ENCODE peak calls at places on chromosomes 16 and 17, in nine cellular contexts. One of them, this sample, is unnamed.
A peak's percentile ranks its signal among the peaks of the same experiment; 100 is the strongest.

GRCh38 chr16:66800856-66801255 is 528 bp downstream of the TERB1 start:
- DNase-seq in HFFc6: no peak
- DNase-seq in A172: no peak
- DNase-seq in GM03348: no peak
- DNase-seq in left ventricle myocardium superior: no peak
- DNase-seq in HS-5: no peak
- DNase-seq in osteocyte: no peak
- DNase-seq in naive B cell: no peak
- DNase-seq in astrocyte of the hippocampus: no peak
- DNase-seq in this sample: no peak

GRCh38 chr16:9996191-9996590 is 186.0 kb downstream of the GRIN2A start:
- DNase-seq in left ventricle myocardium superior: no peak
- DNase-seq in HS-5: no peak
- DNase-seq in HFFc6: no peak
- DNase-seq in A172: no peak
- DNase-seq in osteocyte: no peak
- DNase-seq in naive B cell: no peak
- DNase-seq in astrocyte of the hippocampus: peak; percentile 90
- DNase-seq in GM03348: no peak
- DNase-seq in this sample: no peak

GRCh38 chr16:66020642-66021041 is 345.8 kb upstream of the CDH5 start:
- DNase-seq in naive B cell: no peak
- DNase-seq in astrocyte of the hippocampus: no peak
- DNase-seq in left ventricle myocardium superior: no peak
- DNase-seq in A172: peak; percentile 41
- DNase-seq in HS-5: peak; percentile 44
- DNase-seq in osteocyte: no peak
- DNase-seq in HFFc6: no peak
- DNase-seq in GM03348: peak; percentile 58
- DNase-seq in this sample: no peak

GRCh38 chr16:56691885-56692284 is 9.6 kb downstream of the MT1X start:
- DNase-seq in astrocyte of the hippocampus: no peak
- DNase-seq in GM03348: peak; percentile 24
- DNase-seq in naive B cell: no peak
- DNase-seq in A172: peak; percentile 96
- DNase-seq in HFFc6: peak; percentile 26
- DNase-seq in HS-5: peak; percentile 39
- DNase-seq in osteocyte: no peak
- DNase-seq in left ventricle myocardium superior: no peak
- DNase-seq in this sample: no peak

GRCh38 chr17:39632153-39632941 is 4.6 kb upstream of the STARD3 start:
- DNase-seq in GM03348: no peak
- DNase-seq in A172: no peak
- DNase-seq in astrocyte of the hippocampus: no peak
- DNase-seq in HFFc6: no peak
- DNase-seq in left ventricle myocardium superior: no peak
- DNase-seq in osteocyte: no peak
- DNase-seq in naive B cell: no peak
- DNase-seq in HS-5: no peak
- DNase-seq in this sample: no peak

GRCh38 chr17:30243002-30243401 is 7.5 kb upstream of the SLC6A4 start:
- DNase-seq in osteocyte: no peak
- DNase-seq in naive B cell: no peak
- DNase-seq in left ventricle myocardium superior: no peak
- DNase-seq in GM03348: no peak
- DNase-seq in HS-5: no peak
- DNase-seq in astrocyte of the hippocampus: no peak
- DNase-seq in A172: no peak
- DNase-seq in HFFc6: no peak
- DNase-seq in this sample: no peak

GRCh38 chr16:17784073-17784472 is 313.3 kb upstream of the XYLT1 start:
- DNase-seq in astrocyte of the hippocampus: peak; percentile 56
- DNase-seq in A172: no peak
- DNase-seq in osteocyte: no peak
- DNase-seq in HFFc6: peak; percentile 20
- DNase-seq in GM03348: peak; percentile 28
- DNase-seq in naive B cell: no peak
- DNase-seq in HS-5: no peak
- DNase-seq in left ventricle myocardium superior: no peak
- DNase-seq in this sample: no peak

GRCh38 chr16:54987081-54987480 is 56.4 kb downstream of the IRX5 start:
- DNase-seq in HFFc6: no peak
- DNase-seq in GM03348: no peak
- DNase-seq in astrocyte of the hippocampus: no peak
- DNase-seq in left ventricle myocardium superior: no peak
- DNase-seq in osteocyte: no peak
- DNase-seq in naive B cell: no peak
- DNase-seq in HS-5: no peak
- DNase-seq in A172: no peak
- DNase-seq in this sample: no peak

GRCh38 chr16:54318941-54319340 is 32.4 kb upstream of the IRX3 start:
- DNase-seq in osteocyte: no peak
- DNase-seq in HFFc6: peak; percentile 47
- DNase-seq in HS-5: no peak
- DNase-seq in A172: peak; percentile 39
- DNase-seq in naive B cell: no peak
- DNase-seq in astrocyte of the hippocampus: peak; percentile 10
- DNase-seq in left ventricle myocardium superior: no peak
- DNase-seq in GM03348: peak; percentile 24
- DNase-seq in this sample: no peak

GRCh38 chr16:86563489-86564345 is 2.9 kb upstream of the FOXC2 start:
- DNase-seq in osteocyte: peak; percentile 96
- DNase-seq in left ventricle myocardium superior: peak; percentile 90
- DNase-seq in HS-5: no peak
- DNase-seq in HFFc6: peak; percentile 76
- DNase-seq in astrocyte of the hippocampus: peak; percentile 96
- DNase-seq in GM03348: peak; percentile 89
- DNase-seq in A172: peak; percentile 86
- DNase-seq in naive B cell: peak; percentile 81
- DNase-seq in this sample: peak; percentile 84

GRCh38 chr17:71484546-71484945 is 636.3 kb upstream of the SOX9 start:
- DNase-seq in left ventricle myocardium superior: no peak
- DNase-seq in A172: no peak
- DNase-seq in osteocyte: no peak
- DNase-seq in HFFc6: no peak
- DNase-seq in GM03348: no peak
- DNase-seq in naive B cell: no peak
- DNase-seq in astrocyte of the hippocampus: peak; percentile 14
- DNase-seq in HS-5: no peak
- DNase-seq in this sample: no peak

GRCh38 chr16:17563340-17563739 is 92.6 kb upstream of the XYLT1 start:
- DNase-seq in HS-5: no peak
- DNase-seq in A172: no peak
- DNase-seq in GM03348: no peak
- DNase-seq in astrocyte of the hippocampus: no peak
- DNase-seq in naive B cell: no peak
- DNase-seq in HFFc6: no peak
- DNase-seq in osteocyte: no peak
- DNase-seq in left ventricle myocardium superior: no peak
- DNase-seq in this sample: no peak

GRCh38 chr17:67784364-67785121 is 40.8 kb upstream of the BPTF start:
- DNase-seq in naive B cell: no peak
- DNase-seq in GM03348: no peak
- DNase-seq in osteocyte: no peak
- DNase-seq in HS-5: no peak
- DNase-seq in astrocyte of the hippocampus: no peak
- DNase-seq in A172: no peak
- DNase-seq in left ventricle myocardium superior: no peak
- DNase-seq in HFFc6: no peak
- DNase-seq in this sample: no peak

GRCh38 chr17:5797447-5797846 is 213.1 kb upstream of the NLRP1 start:
- DNase-seq in HFFc6: no peak
- DNase-seq in naive B cell: no peak
- DNase-seq in A172: no peak
- DNase-seq in left ventricle myocardium superior: no peak
- DNase-seq in astrocyte of the hippocampus: no peak
- DNase-seq in osteocyte: no peak
- DNase-seq in GM03348: no peak
- DNase-seq in HS-5: no peak
- DNase-seq in this sample: no peak

GRCh38 chr16:66423177-66423576 is 3.9 kb upstream of the BEAN1 start:
- DNase-seq in osteocyte: no peak
- DNase-seq in astrocyte of the hippocampus: no peak
- DNase-seq in left ventricle myocardium superior: no peak
- DNase-seq in GM03348: no peak
- DNase-seq in naive B cell: no peak
- DNase-seq in HFFc6: no peak
- DNase-seq in A172: no peak
- DNase-seq in HS-5: no peak
- DNase-seq in this sample: no peak

GRCh38 chr17:58172369-58173071 is 5.7 kb downstream of the OR4D2 start:
- DNase-seq in HFFc6: no peak
- DNase-seq in astrocyte of the hippocampus: peak; percentile 5
- DNase-seq in GM03348: no peak
- DNase-seq in osteocyte: no peak
- DNase-seq in A172: peak; percentile 28
- DNase-seq in left ventricle myocardium superior: no peak
- DNase-seq in naive B cell: no peak
- DNase-seq in HS-5: no peak
- DNase-seq in this sample: peak; percentile 64

GRCh38 chr17:28897769-28898259 is 281 bp upstream of the FLOT2 start:
- DNase-seq in HS-5: no peak
- DNase-seq in left ventricle myocardium superior: no peak
- DNase-seq in osteocyte: no peak
- DNase-seq in GM03348: no peak
- DNase-seq in HFFc6: no peak
- DNase-seq in A172: no peak
- DNase-seq in naive B cell: no peak
- DNase-seq in astrocyte of the hippocampus: no peak
- DNase-seq in this sample: peak; percentile 69

GRCh38 chr16:2364638-2365210 is 24.2 kb upstream of the ABCA3 start:
- DNase-seq in HFFc6: peak; percentile 15
- DNase-seq in A172: no peak
- DNase-seq in naive B cell: no peak
- DNase-seq in left ventricle myocardium superior: no peak
- DNase-seq in osteocyte: no peak
- DNase-seq in GM03348: no peak
- DNase-seq in astrocyte of the hippocampus: peak; percentile 5
- DNase-seq in HS-5: no peak
- DNase-seq in this sample: peak; percentile 67

GRCh38 chr16:21950782-21951521 is 2.2 kb upstream of the UQCRC2 start:
- DNase-seq in left ventricle myocardium superior: no peak
- DNase-seq in naive B cell: no peak
- DNase-seq in osteocyte: no peak
- DNase-seq in HFFc6: peak; percentile 22
- DNase-seq in HS-5: peak; percentile 6
- DNase-seq in GM03348: peak; percentile 54
- DNase-seq in astrocyte of the hippocampus: peak; percentile 38
- DNase-seq in A172: peak; percentile 28
- DNase-seq in this sample: peak; percentile 12

GRCh38 chr17:9575381-9576072 is at the start of gene STX8:
- DNase-seq in naive B cell: peak; percentile 75
- DNase-seq in GM03348: peak; percentile 93
- DNase-seq in astrocyte of the hippocampus: peak; percentile 94
- DNase-seq in A172: peak; percentile 72
- DNase-seq in left ventricle myocardium superior: peak; percentile 97
- DNase-seq in HFFc6: peak; percentile 89
- DNase-seq in osteocyte: peak; percentile 94
- DNase-seq in HS-5: peak; percentile 45
- DNase-seq in this sample: peak; percentile 88

GRCh38 chr17:40307001-40307690 is 1.8 kb upstream of the RARA start:
- DNase-seq in astrocyte of the hippocampus: peak; percentile 52
- DNase-seq in GM03348: peak; percentile 41
- DNase-seq in osteocyte: no peak
- DNase-seq in HFFc6: peak; percentile 56
- DNase-seq in left ventricle myocardium superior: peak; percentile 26
- DNase-seq in naive B cell: no peak
- DNase-seq in HS-5: no peak
- DNase-seq in A172: no peak
- DNase-seq in this sample: peak; percentile 92

GRCh38 chr17:4539025-4539424 is 16.2 kb downstream of the MYBBP1A start:
- DNase-seq in astrocyte of the hippocampus: no peak
- DNase-seq in left ventricle myocardium superior: no peak
- DNase-seq in osteocyte: no peak
- DNase-seq in naive B cell: no peak
- DNase-seq in A172: no peak
- DNase-seq in HFFc6: no peak
- DNase-seq in HS-5: no peak
- DNase-seq in GM03348: no peak
- DNase-seq in this sample: no peak

GRCh38 chr16:56301391-56301850 is 110.1 kb downstream of the GNAO1 start:
- DNase-seq in HS-5: no peak
- DNase-seq in A172: no peak
- DNase-seq in GM03348: no peak
- DNase-seq in osteocyte: no peak
- DNase-seq in astrocyte of the hippocampus: peak; percentile 77
- DNase-seq in left ventricle myocardium superior: no peak
- DNase-seq in HFFc6: no peak
- DNase-seq in naive B cell: no peak
- DNase-seq in this sample: no peak

GRCh38 chr17:2337152-2337810 is at the start of gene SGSM2:
- DNase-seq in GM03348: peak; percentile 89
- DNase-seq in astrocyte of the hippocampus: peak; percentile 82
- DNase-seq in HFFc6: no peak
- DNase-seq in naive B cell: peak; percentile 64
- DNase-seq in osteocyte: peak; percentile 90
- DNase-seq in left ventricle myocardium superior: peak; percentile 83
- DNase-seq in HS-5: no peak
- DNase-seq in A172: no peak
- DNase-seq in this sample: peak; percentile 79

GRCh38 chr16:8620535-8620934 is 963 bp upstream of the METTL22 start:
- DNase-seq in A172: no peak
- DNase-seq in osteocyte: no peak
- DNase-seq in HFFc6: no peak
- DNase-seq in HS-5: no peak
- DNase-seq in naive B cell: no peak
- DNase-seq in astrocyte of the hippocampus: no peak
- DNase-seq in left ventricle myocardium superior: no peak
- DNase-seq in GM03348: no peak
- DNase-seq in this sample: no peak

GRCh38 chr16:11461595-11461990 is 116.3 kb downstream of the RMI2 start:
- DNase-seq in naive B cell: no peak
- DNase-seq in left ventricle myocardium superior: no peak
- DNase-seq in osteocyte: no peak
- DNase-seq in GM03348: no peak
- DNase-seq in A172: no peak
- DNase-seq in HFFc6: no peak
- DNase-seq in HS-5: no peak
- DNase-seq in astrocyte of the hippocampus: no peak
- DNase-seq in this sample: no peak

GRCh38 chr16:89221604-89222003 is 4.1 kb downstream of the ZNF778 start:
- DNase-seq in naive B cell: no peak
- DNase-seq in osteocyte: no peak
- DNase-seq in astrocyte of the hippocampus: no peak
- DNase-seq in left ventricle myocardium superior: no peak
- DNase-seq in GM03348: no peak
- DNase-seq in HS-5: no peak
- DNase-seq in A172: no peak
- DNase-seq in HFFc6: no peak
- DNase-seq in this sample: no peak

GRCh38 chr17:39919087-39919683 is 750 bp upstream of the GSDMB start:
- DNase-seq in astrocyte of the hippocampus: no peak
- DNase-seq in A172: no peak
- DNase-seq in GM03348: no peak
- DNase-seq in osteocyte: no peak
- DNase-seq in HFFc6: no peak
- DNase-seq in naive B cell: no peak
- DNase-seq in HS-5: no peak
- DNase-seq in left ventricle myocardium superior: no peak
- DNase-seq in this sample: no peak

GRCh38 chr16:85752511-85753420 is 1.9 kb upstream of the C16orf74 start:
- DNase-seq in left ventricle myocardium superior: no peak
- DNase-seq in HFFc6: no peak
- DNase-seq in A172: no peak
- DNase-seq in naive B cell: peak; percentile 35
- DNase-seq in GM03348: no peak
- DNase-seq in HS-5: no peak
- DNase-seq in astrocyte of the hippocampus: peak; percentile 48
- DNase-seq in osteocyte: no peak
- DNase-seq in this sample: peak; percentile 78

GRCh38 chr16:29756654-29757053 is 10.9 kb upstream of the C16orf54 start:
- DNase-seq in HS-5: no peak
- DNase-seq in A172: no peak
- DNase-seq in GM03348: no peak
- DNase-seq in astrocyte of the hippocampus: no peak
- DNase-seq in naive B cell: no peak
- DNase-seq in HFFc6: no peak
- DNase-seq in left ventricle myocardium superior: no peak
- DNase-seq in osteocyte: no peak
- DNase-seq in this sample: no peak

GRCh38 chr17:41962768-41963434 is 3.7 kb upstream of the CNP start:
- DNase-seq in astrocyte of the hippocampus: peak; percentile 78
- DNase-seq in naive B cell: peak; percentile 70
- DNase-seq in HS-5: no peak
- DNase-seq in left ventricle myocardium superior: peak; percentile 83
- DNase-seq in A172: peak; percentile 44
- DNase-seq in HFFc6: peak; percentile 48
- DNase-seq in GM03348: peak; percentile 89
- DNase-seq in osteocyte: peak; percentile 89
- DNase-seq in this sample: peak; percentile 84